ENCODE peak calls at places on chromosomes 5 and 9, in seven cellular contexts. E, R, X, W, K, S and Z are unnamed samples.

GRCh38 chr5:1734271-1734907 is 65.2 kb downstream of the MRPL36 start:
- DNase-seq in E (no peak), R (no peak), X (no peak), W (no peak), K (no peak), S (no peak), Z (no peak)

GRCh38 chr5:135217669-135218485 is 181.2 kb downstream of the MACROH2A1 start:
- DNase-seq in E (no peak), R (no peak), X (no peak), W (no peak), K (peak), S (no peak), Z (no peak)

GRCh38 chr5:9924614-9925013 is 294.5 kb upstream of the TAS2R1 start:
- DNase-seq in E (no peak), R (peak), X (no peak), W (peak), K (no peak), S (no peak), Z (no peak)

GRCh38 chr5:57839025-57839424 is 356.4 kb upstream of the ACTBL2 start:
- DNase-seq in E (no peak), R (no peak), X (no peak), W (no peak), K (no peak), S (no peak), Z (no peak)

GRCh38 chr9:101387871-101388506 is 3.2 kb upstream of the BAAT start:
- DNase-seq in E (no peak), R (no peak), X (no peak), W (peak), K (no peak), S (no peak), Z (no peak)

GRCh38 chr9:121620777-121621437 is 30.5 kb upstream of the DAB2IP start:
- DNase-seq in E (peak), R (peak), X (no peak), W (no peak), K (no peak), S (no peak), Z (peak)

GRCh38 chr5:133489632-133490031 is 122.7 kb downstream of the FSTL4 start:
- DNase-seq in E (no peak), R (peak), X (no peak), W (no peak), K (no peak), S (no peak), Z (no peak)

GRCh38 chr5:133821889-133822288 is 146.5 kb downstream of the C5orf15 start:
- DNase-seq in E (no peak), R (no peak), X (no peak), W (no peak), K (no peak), S (no peak), Z (no peak)

GRCh38 chr5:7823601-7824000 is 27.3 kb downstream of the CFAP90 start:
- DNase-seq in E (no peak), R (no peak), X (no peak), W (no peak), K (no peak), S (no peak), Z (no peak)

GRCh38 chr5:71658916-71659661 is 60.0 kb upstream of the CARTPT start:
- DNase-seq in E (no peak), R (peak), X (no peak), W (no peak), K (no peak), S (no peak), Z (no peak)

GRCh38 chr5:132265336-132266030 is 8.0 kb downstream of the PDLIM4 start:
- DNase-seq in E (peak), R (no peak), X (no peak), W (peak), K (peak), S (peak), Z (peak)

GRCh38 chr9:1910269-1910811 is 104.8 kb upstream of the SMARCA2 start:
- DNase-seq in E (no peak), R (no peak), X (no peak), W (no peak), K (no peak), S (no peak), Z (no peak)

GRCh38 chr9:101470929-101471328 is 35.4 kb upstream of the ALDOB start:
- DNase-seq in E (no peak), R (no peak), X (no peak), W (no peak), K (no peak), S (no peak), Z (no peak)

GRCh38 chr9:69885474-69885929 is 64.9 kb downstream of the CFAP95 start:
- DNase-seq in E (no peak), R (no peak), X (no peak), W (no peak), K (no peak), S (no peak), Z (no peak)

GRCh38 chr5:125005287-125005686 is 258.8 kb upstream of the ZNF608 start:
- DNase-seq in E (no peak), R (no peak), X (no peak), W (no peak), K (no peak), S (no peak), Z (no peak)

GRCh38 chr9:93996863-93997262 is 41.7 kb upstream of the BARX1 start:
- DNase-seq in E (no peak), R (no peak), X (no peak), W (no peak), K (no peak), S (no peak), Z (no peak)

GRCh38 chr5:74954919-74955318 is 88.7 kb upstream of the FAM169A start:
- DNase-seq in E (no peak), R (no peak), X (no peak), W (peak), K (no peak), S (no peak), Z (no peak)

DNA sequence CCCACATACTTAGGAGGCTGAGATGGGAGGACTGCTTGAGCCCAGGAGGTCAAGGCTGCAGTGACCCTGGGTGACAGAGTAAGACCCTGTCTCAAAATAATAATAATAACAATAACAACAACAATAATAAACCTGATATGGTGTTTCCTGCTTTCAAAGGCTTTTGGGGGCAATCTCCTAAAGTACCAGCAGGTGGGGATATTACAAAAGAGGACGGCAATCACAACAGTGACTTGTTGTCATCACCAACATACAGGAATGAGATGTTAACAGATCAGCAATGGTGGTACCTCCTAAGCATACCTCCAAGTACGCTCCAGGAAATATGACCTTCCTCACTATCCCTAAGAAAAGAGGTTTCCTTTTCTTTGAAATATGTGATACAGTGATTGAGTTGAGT is 91.1 kb upstream of the RNF180 start:
- DNase-seq in E (no peak), R (peak), X (no peak), W (peak), K (peak), S (no peak), Z (no peak)
- TF ChIP-seq CTCF in E (no peak), R (peak), X (no peak), W (peak), K (peak), S (peak), Z (peak)

DNA sequence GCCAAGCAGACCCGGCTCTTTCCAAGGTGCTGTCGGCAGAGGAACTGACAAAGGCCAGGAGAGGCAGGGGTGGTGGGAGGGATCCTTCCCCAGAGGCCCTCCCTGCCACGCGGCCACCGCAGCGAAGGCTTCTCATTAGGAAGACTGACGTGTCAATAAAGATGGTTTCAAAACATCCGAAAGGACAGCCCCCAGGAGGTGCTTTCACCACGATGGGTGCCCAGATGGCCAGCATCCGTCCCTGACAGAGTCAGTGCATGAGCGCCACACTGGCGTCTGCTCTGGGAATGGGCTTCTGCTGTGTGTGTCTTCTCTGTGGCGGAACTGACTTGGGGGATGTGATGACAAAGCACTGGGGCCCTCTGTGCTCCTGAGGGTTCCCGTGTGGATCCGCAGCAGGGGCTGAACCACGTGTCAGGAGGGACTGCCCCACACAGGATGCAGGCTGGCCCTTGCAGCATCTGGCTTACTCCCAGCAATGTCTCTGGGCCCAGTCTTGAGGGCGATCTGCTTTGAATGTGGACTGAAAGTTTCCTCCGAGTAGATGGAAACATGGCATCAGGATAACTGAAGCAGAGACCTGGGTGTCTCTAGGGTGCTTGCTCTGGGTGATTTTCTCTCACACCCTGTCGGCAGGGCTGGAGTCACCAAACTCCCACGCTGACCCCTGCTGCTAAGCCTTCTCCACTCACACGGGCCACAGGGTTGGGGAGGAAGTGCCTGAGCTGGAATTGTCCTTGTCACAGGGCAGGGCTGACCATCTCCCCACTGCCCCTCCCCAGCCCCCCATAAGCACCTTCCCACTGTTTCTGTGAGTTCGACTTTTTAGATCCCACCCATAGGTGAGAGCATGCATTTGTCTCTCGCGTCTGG is 213.2 kb downstream of the FANCC start:
- DNase-seq in E (no peak), R (no peak), X (no peak), W (no peak), K (no peak), S (no peak), Z (peak)
- TF ChIP-seq CTCF in E (no peak), R (no peak), X (no peak), W (no peak), K (no peak), S (no peak), Z (no peak)

DNA sequence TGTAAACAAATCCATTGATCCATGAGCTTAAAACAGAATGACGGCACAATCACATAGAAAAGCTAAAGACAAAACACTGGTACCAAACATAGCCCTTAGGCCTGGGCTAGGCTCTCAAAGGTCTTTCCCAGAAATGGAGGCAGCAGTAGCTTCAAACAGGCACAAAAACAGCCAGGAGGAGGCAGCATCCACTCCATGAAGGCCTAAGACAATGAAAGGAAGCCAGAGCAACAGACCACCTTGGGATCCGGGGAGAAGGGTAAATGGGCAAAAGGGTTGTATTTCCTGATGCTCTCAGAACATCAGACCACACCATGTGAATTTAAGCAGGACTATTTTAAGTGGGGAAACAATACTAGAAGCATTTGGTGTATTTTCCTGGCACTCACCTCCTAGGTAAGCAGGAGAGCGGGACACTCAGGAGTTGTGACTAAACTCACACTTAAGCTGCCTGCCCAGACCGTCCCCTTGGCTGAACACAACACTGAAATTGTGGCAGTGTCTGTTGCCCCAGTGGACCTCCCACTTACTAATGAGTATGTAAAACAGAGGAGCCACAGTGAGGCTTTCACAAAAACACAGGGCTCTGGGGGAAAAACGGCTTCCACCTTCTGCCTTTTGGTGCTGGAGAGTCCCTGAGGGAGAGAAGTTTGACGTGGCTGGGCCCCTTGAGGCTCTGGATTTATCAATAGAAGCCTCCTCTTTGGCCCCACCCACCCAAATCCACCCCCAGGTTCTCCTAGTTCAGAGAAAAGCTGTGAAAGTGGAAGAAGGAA is 11.9 kb downstream of the GNPDA1 start:
- DNase-seq in E (no peak), R (no peak), X (no peak), W (no peak), K (no peak), S (no peak), Z (no peak)
- TF ChIP-seq CTCF in E (no peak), R (peak), X (peak), W (peak), K (peak), S (no peak), Z (no peak)

GRCh38 chr9:4297151-4297794 is 2.6 kb downstream of the GLIS3 start:
- DNase-seq in E (peak), R (peak), X (peak), W (peak), K (no peak), S (peak), Z (no peak)

GRCh38 chr9:4295160-4295559 is 4.7 kb downstream of the GLIS3 start:
- DNase-seq in E (no peak), R (no peak), X (no peak), W (no peak), K (no peak), S (no peak), Z (no peak)

GRCh38 chr9:4297795-4298254 is 2.0 kb downstream of the GLIS3 start:
- DNase-seq in E (peak), R (peak), X (peak), W (peak), K (peak), S (peak), Z (peak)

GRCh38 chr9:4298255-4299005 is 1.4 kb downstream of the GLIS3 start:
- DNase-seq in E (peak), R (peak), X (peak), W (peak), K (peak), S (peak), Z (peak)

GRCh38 chr9:4296217-4296616 is 3.7 kb downstream of the GLIS3 start:
- DNase-seq in E (no peak), R (no peak), X (no peak), W (no peak), K (no peak), S (no peak), Z (no peak)
- TF ChIP-seq CTCF in E (no peak), R (no peak), X (no peak), W (peak), K (no peak), S (no peak), Z (no peak)

GRCh38 chr9:131856105-131856504 is 116.2 kb upstream of the RAPGEF1 start:
- DNase-seq in E (no peak), R (no peak), X (no peak), W (no peak), K (no peak), S (no peak), Z (no peak)
- TF ChIP-seq CTCF in E (no peak), R (no peak), X (no peak), W (peak), K (peak), S (no peak), Z (peak)

DNA sequence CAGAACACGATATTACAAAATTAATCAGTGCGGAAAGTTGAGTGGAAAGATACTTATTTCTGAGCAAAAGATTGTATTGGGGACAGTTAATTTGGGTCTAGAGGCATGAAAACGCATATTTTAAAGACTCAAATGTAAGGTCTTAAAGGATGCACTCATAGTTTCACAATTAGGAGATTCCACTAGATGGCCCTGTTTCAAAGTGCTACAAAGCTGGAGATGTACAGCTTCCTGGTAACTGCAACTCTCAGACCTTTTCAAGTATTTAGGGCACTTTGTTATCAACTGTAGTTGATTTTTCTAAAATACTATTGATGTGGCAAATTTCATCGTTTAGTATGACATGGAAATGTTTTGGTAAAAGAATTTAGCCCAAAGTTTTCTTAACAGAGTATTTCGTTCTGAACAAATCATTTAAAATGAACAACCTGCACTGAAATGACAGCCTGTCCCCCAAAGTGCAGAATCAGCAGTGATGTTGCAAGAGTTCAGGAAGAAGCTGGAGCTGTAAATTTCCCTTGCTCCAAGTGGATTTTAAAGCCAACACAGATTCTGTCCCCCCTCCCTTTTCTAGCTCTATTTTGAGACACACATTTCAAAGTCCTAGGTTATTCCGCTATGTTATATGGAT is 16.2 kb upstream of the NDUFB6 start:
- DNase-seq in E (no peak), R (peak), X (no peak), W (peak), K (no peak), S (no peak), Z (no peak)
- TF ChIP-seq CTCF in E (no peak), R (peak), X (peak), W (peak), K (peak), S (no peak), Z (no peak)